ENCODE peak calls at places on chromosomes 1 and 21, in eight cellular contexts. A, X, W, C, B, H, J and E are unnamed samples.

GRCh38 chr1:205375816-205376545 is 19.3 kb upstream of the KLHDC8A start:
- DNase-seq in A (no peak), X (peak), W (peak), C (no peak), B (no peak), H (peak), J (no peak), E (peak)

GRCh38 chr1:112723511-112723839 is 8.3 kb upstream of the PPM1J start:
- DNase-seq in A (no peak), X (no peak), W (no peak), C (no peak), B (no peak), H (no peak), J (no peak), E (no peak)

GRCh38 chr1:211920141-211920572 is 89.6 kb upstream of the LPGAT1 start:
- DNase-seq in A (peak), X (peak), W (no peak), C (no peak), B (no peak), H (no peak), J (no peak), E (no peak)

GRCh38 chr1:81330521-81330920 is 470.2 kb upstream of the ADGRL2 start:
- DNase-seq in A (no peak), X (no peak), W (peak), C (no peak), B (no peak), H (no peak), J (no peak), E (no peak)

GRCh38 chr1:166836733-166837132 is 2.5 kb upstream of the POGK start:
- DNase-seq in A (no peak), X (no peak), W (no peak), C (no peak), B (no peak), H (no peak), J (no peak), E (no peak)

GRCh38 chr1:207000641-207001291 is 30.5 kb upstream of the FCAMR start:
- DNase-seq in A (no peak), X (no peak), W (no peak), C (no peak), B (no peak), H (no peak), J (no peak), E (no peak)

GRCh38 chr1:91949356-91949699 is at the start of gene BRDT:
- DNase-seq in A (no peak), X (no peak), W (no peak), C (no peak), B (no peak), H (no peak), J (no peak), E (no peak)

GRCh38 chr1:183956559-183957188 is 80.9 kb downstream of the COLGALT2 start:
- DNase-seq in A (peak), X (peak), W (no peak), C (no peak), B (peak), H (peak), J (no peak), E (peak)

GRCh38 chr1:50750021-50750619 is 209.9 kb downstream of the FAF1 start:
- DNase-seq in A (no peak), X (peak), W (peak), C (no peak), B (no peak), H (peak), J (no peak), E (peak)

GRCh38 chr21:39564200-39564599 is 48.5 kb upstream of the B3GALT5 start:
- DNase-seq in A (no peak), X (no peak), W (peak), C (peak), B (no peak), H (no peak), J (no peak), E (no peak)

GRCh38 chr21:25708467-25709065 is 26.1 kb downstream of the ATP5PF start:
- DNase-seq in A (no peak), X (peak), W (peak), C (no peak), B (peak), H (peak), J (no peak), E (peak)

GRCh38 chr1:111620412-111620971 is 903 bp downstream of the RAP1A start:
- DNase-seq in A (no peak), X (peak), W (no peak), C (no peak), B (no peak), H (peak), J (no peak), E (no peak)

GRCh38 chr21:41917531-41917930 is 36.3 kb downstream of the C2CD2 start:
- DNase-seq in A (no peak), X (no peak), W (no peak), C (no peak), B (no peak), H (no peak), J (no peak), E (no peak)

GRCh38 chr1:223016381-223016780 is 126.7 kb downstream of the TLR5 start:
- DNase-seq in A (no peak), X (no peak), W (no peak), C (no peak), B (no peak), H (no peak), J (no peak), E (no peak)